ENCODE peak calls at places on chromosomes 4 and X, in four cellular contexts. One of them, this sample, is unnamed.

GRCh38 chr4:69116645-69117321 is 20.5 kb downstream of the UGT2B7 start:
- DNase-seq in BJ: no peak
- DNase-seq in ovary: no peak
- DNase-seq in mesothelial cell of epicardium: no peak
- DNase-seq in this sample: no peak

GRCh38 chr4:98728433-98728832 is 70.0 kb upstream of the TSPAN5 start:
- DNase-seq in mesothelial cell of epicardium: no peak
- DNase-seq in BJ: peak
- DNase-seq in ovary: no peak
- DNase-seq in this sample: no peak

GRCh38 chr4:16721618-16722291 is 176.7 kb downstream of the LDB2 start:
- DNase-seq in mesothelial cell of epicardium: no peak
- DNase-seq in BJ: no peak
- DNase-seq in ovary: no peak
- DNase-seq in this sample: no peak

GRCh38 chr4:53800741-53801140 is 209.5 kb upstream of the LNX1 start:
- DNase-seq in BJ: no peak
- DNase-seq in ovary: no peak
- DNase-seq in mesothelial cell of epicardium: no peak
- DNase-seq in this sample: no peak

GRCh38 chr4:3287972-3288570 is 4.8 kb upstream of the RGS12 start:
- DNase-seq in BJ: no peak
- DNase-seq in mesothelial cell of epicardium: no peak
- DNase-seq in ovary: no peak
- DNase-seq in this sample: no peak

GRCh38 chrX:39850630-39851152 is 247.1 kb downstream of the BCOR start:
- DNase-seq in ovary: no peak
- DNase-seq in mesothelial cell of epicardium: no peak
- DNase-seq in BJ: no peak
- DNase-seq in this sample: peak

GRCh38 chr4:119314356-119314755 is 7.6 kb downstream of the FABP2 start:
- DNase-seq in BJ: no peak
- DNase-seq in mesothelial cell of epicardium: no peak
- DNase-seq in ovary: no peak
- DNase-seq in this sample: peak

GRCh38 chr4:89316931-89317366 is 9.3 kb upstream of the GPRIN3 start:
- DNase-seq in ovary: no peak
- DNase-seq in mesothelial cell of epicardium: no peak
- DNase-seq in BJ: no peak
- DNase-seq in this sample: peak

GRCh38 chr4:73698217-73698616 is 42.2 kb upstream of the CXCL8 start:
- DNase-seq in BJ: no peak
- DNase-seq in mesothelial cell of epicardium: no peak
- DNase-seq in ovary: no peak
- DNase-seq in this sample: no peak

GRCh38 chrX:51148848-51149247 is 183.8 kb upstream of the NUDT10 start:
- DNase-seq in BJ: no peak
- DNase-seq in ovary: peak
- DNase-seq in mesothelial cell of epicardium: no peak
- DNase-seq in this sample: no peak

GRCh38 chr4:82216231-82216630 is 157.6 kb downstream of the HNRNPD start:
- DNase-seq in mesothelial cell of epicardium: no peak
- DNase-seq in BJ: no peak
- DNase-seq in ovary: no peak
- DNase-seq in this sample: no peak

GRCh38 chr4:8594097-8595038 is 1.8 kb downstream of the CPZ start:
- DNase-seq in mesothelial cell of epicardium: no peak
- DNase-seq in ovary: peak
- DNase-seq in BJ: peak
- DNase-seq in this sample: peak

GRCh38 chrX:13167444-13168207 is 123.2 kb upstream of the FAM9C start:
- DNase-seq in BJ: no peak
- DNase-seq in ovary: no peak
- DNase-seq in mesothelial cell of epicardium: no peak
- DNase-seq in this sample: peak

GRCh38 chrX:103629295-103630170 is 758 bp downstream of the TCEAL1 start:
- DNase-seq in ovary: peak
- DNase-seq in BJ: no peak
- DNase-seq in mesothelial cell of epicardium: no peak
- DNase-seq in this sample: peak
- TF ChIP-seq CTCF in ovary: peak
- TF ChIP-seq CTCF in BJ: peak
- TF ChIP-seq CTCF in mesothelial cell of epicardium: no peak
- TF ChIP-seq CTCF in this sample: no peak

GRCh38 chr4:127875791-127876190 is 4.9 kb upstream of the PLK4 start:
- DNase-seq in ovary: no peak
- DNase-seq in mesothelial cell of epicardium: no peak
- DNase-seq in BJ: no peak
- DNase-seq in this sample: no peak

GRCh38 chr4:127880764-127881564 is at the start of gene PLK4:
- DNase-seq in BJ: peak
- DNase-seq in mesothelial cell of epicardium: peak
- DNase-seq in ovary: peak
- DNase-seq in this sample: peak

GRCh38 chr4:127881565-127881869 is 824 bp downstream of the PLK4 start:
- DNase-seq in BJ: no peak
- DNase-seq in mesothelial cell of epicardium: no peak
- DNase-seq in ovary: no peak
- DNase-seq in this sample: no peak
- TF ChIP-seq CTCF in BJ: no peak
- TF ChIP-seq CTCF in mesothelial cell of epicardium: no peak
- TF ChIP-seq CTCF in ovary: no peak
- TF ChIP-seq CTCF in this sample: no peak

GRCh38 chr4:122576261-122577188 is 44.3 kb downstream of the IL21 start:
- DNase-seq in mesothelial cell of epicardium: no peak
- DNase-seq in BJ: no peak
- DNase-seq in ovary: no peak
- DNase-seq in this sample: peak
- TF ChIP-seq CTCF in mesothelial cell of epicardium: no peak
- TF ChIP-seq CTCF in BJ: peak
- TF ChIP-seq CTCF in ovary: no peak
- TF ChIP-seq CTCF in this sample: peak

DNA sequence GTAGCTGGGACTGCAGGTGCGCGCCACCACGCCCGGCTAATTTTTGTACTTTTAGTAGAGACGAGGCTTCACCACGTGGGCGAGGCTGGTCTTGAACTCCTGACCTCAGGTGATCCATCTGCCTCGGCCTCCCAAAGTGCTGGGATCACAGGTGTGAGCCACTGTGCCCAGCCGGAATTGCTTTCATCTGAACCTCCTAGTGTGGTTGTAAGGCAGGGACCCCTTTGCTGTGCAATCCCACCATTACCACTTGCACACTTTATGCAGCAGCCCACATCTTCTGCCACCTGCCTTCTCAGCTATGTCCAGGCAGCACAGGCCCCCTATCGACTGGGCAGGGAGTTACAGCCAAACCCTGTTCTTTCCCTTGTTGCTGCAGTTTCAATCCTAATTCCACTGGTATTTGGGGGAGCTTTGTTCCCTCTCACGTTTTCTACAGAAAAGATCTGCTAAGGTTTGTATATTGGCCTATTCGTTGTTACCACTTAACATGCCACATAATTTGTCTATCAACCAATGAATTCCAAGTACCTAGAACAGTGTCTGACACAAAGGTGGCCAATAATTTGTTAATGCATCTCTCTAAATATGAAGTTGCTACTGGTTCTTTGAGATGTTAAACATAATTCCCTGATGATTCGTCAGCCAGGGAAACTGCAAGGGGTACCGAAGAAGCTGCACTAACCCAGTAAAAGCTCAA is 6.5 kb downstream of the RPL39 start:
- DNase-seq in BJ: no peak
- DNase-seq in ovary: no peak
- DNase-seq in mesothelial cell of epicardium: no peak
- DNase-seq in this sample: peak
- TF ChIP-seq CTCF in BJ: peak
- TF ChIP-seq CTCF in ovary: no peak
- TF ChIP-seq CTCF in mesothelial cell of epicardium: no peak
- TF ChIP-seq CTCF in this sample: peak

DNA sequence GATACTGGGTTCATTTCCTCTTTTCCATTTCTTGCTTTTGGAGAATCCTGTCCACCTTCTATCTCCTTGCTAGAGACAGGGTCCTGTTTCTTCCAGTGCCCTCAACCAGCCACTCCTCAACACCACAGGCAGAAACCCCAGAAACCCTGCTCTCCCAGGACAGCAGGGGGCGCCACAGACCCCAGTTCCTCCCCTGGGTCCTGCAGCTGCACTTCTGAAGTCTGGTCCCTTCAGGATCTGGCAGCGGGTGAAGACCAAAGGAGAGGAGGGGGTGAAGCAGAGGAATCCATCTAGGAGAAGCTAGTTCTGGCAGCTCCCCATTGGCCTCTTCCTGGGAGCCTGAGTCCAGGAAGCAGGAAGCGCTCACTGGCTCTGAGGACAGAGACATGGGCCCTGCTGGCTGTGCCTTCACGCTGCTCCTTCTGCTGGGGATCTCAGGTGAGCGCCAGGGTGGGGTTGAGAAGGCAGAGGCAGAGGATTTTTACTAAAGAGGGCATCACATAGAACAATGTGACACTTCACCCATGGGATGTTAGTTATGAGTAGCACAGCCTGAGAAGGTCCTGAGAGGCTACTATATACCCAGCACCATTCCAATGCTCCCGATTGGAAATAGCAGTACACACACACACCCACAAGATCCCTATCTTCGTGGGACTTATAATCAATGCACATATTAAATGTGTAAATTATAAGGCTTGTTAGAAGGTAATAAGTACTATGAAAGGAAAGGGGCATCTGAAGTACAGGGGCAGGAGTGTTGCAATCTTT is at the start of gene PRSS48:
- DNase-seq in BJ: no peak
- DNase-seq in ovary: peak
- DNase-seq in mesothelial cell of epicardium: peak
- DNase-seq in this sample: peak
- TF ChIP-seq CTCF in BJ: peak
- TF ChIP-seq CTCF in ovary: no peak
- TF ChIP-seq CTCF in mesothelial cell of epicardium: peak
- TF ChIP-seq CTCF in this sample: peak

GRCh38 chr4:23332266-23332665 is 557.6 kb downstream of the PPARGC1A start:
- DNase-seq in ovary: no peak
- DNase-seq in BJ: no peak
- DNase-seq in mesothelial cell of epicardium: no peak
- DNase-seq in this sample: no peak

GRCh38 chr4:23333556-23333945 is 556.3 kb downstream of the PPARGC1A start:
- DNase-seq in ovary: no peak
- DNase-seq in BJ: no peak
- DNase-seq in mesothelial cell of epicardium: no peak
- DNase-seq in this sample: peak

GRCh38 chr4:23337292-23337691 is 552.6 kb downstream of the PPARGC1A start:
- DNase-seq in BJ: no peak
- DNase-seq in ovary: no peak
- DNase-seq in mesothelial cell of epicardium: no peak
- DNase-seq in this sample: no peak

GRCh38 chr4:23333946-23334878 is 555.6 kb downstream of the PPARGC1A start:
- DNase-seq in BJ: peak
- DNase-seq in ovary: no peak
- DNase-seq in mesothelial cell of epicardium: no peak
- DNase-seq in this sample: peak
- TF ChIP-seq CTCF in BJ: no peak
- TF ChIP-seq CTCF in ovary: no peak
- TF ChIP-seq CTCF in mesothelial cell of epicardium: no peak
- TF ChIP-seq CTCF in this sample: no peak